ENCODE peak calls at places on chromosomes 7 and 10, in five cellular contexts. U, B, N, P and X are unnamed samples.

GRCh38 chr10:56605043-56605442 is 244.0 kb upstream of the ZWINT start:
- DNase-seq in N (no peak), U (no peak), P (no peak), B (no peak), X (no peak)

GRCh38 chr10:124738441-124738840 is 5.7 kb downstream of the FAM53B start:
- DNase-seq in P (no peak), U (no peak), B (no peak), N (no peak), X (no peak)

GRCh38 chr10:78513330-78513729 is 479.7 kb downstream of the RPS24 start:
- DNase-seq in P (no peak), N (peak; percentile 80), B (no peak), U (no peak), X (no peak)

GRCh38 chr7:153193144-153193595 is 433.6 kb downstream of the ACTR3B start:
- DNase-seq in N (no peak), U (peak; percentile 37), P (peak; percentile 13), B (no peak), X (no peak)

GRCh38 chr10:33657154-33657900 is 322.9 kb upstream of the NRP1 start:
- DNase-seq in U (no peak), B (no peak), P (no peak), N (no peak), X (no peak)

GRCh38 chr10:21318768-21319167 is 206.7 kb downstream of the SKIDA1 start:
- DNase-seq in B (no peak), P (no peak), U (no peak), N (no peak), X (no peak)

GRCh38 chr10:86224354-86225097 is 142.1 kb downstream of the GRID1 start:
- DNase-seq in P (no peak), U (no peak), B (no peak), N (peak; percentile 80), X (no peak)

GRCh38 chr7:59986-60675 is 132.2 kb upstream of the FAM20C start:
- DNase-seq in B (no peak), N (no peak), U (no peak), P (no peak), X (no peak)

GRCh38 chr7:140358771-140359095 is 39.6 kb downstream of the SLC37A3 start:
- DNase-seq in B (no peak), P (no peak), N (no peak), U (no peak), X (no peak)

GRCh38 chr10:130801784-130802183 is 509.7 kb downstream of the TCERG1L start:
- DNase-seq in N (no peak), B (no peak), P (no peak), U (no peak), X (no peak)

GRCh38 chr7:29243777-29244655 is 49.4 kb downstream of the CHN2 start:
- DNase-seq in N (no peak), B (no peak), P (no peak), U (no peak), X (no peak)